ENCODE peak calls at places on chromosomes 6 and 20, in six cellular contexts. G is IMR-90, T is Panc1, P is keratinocyte, A is kidney, X is HCT116. C is an unnamed sample.

GRCh38 chr20:45822863-45823262 is 4.2 kb downstream of the TNNC2 start:
- DNase-seq in G (peak), T (no peak), P (no peak), A (peak), X (no peak), C (no peak)

GRCh38 chr6:30730611-30731435 is 10.7 kb downstream of the TUBB start:
- DNase-seq in G (peak), T (no peak), P (no peak), A (peak), X (peak), C (peak)

GRCh38 chr6:168825226-168826077 is 384.5 kb downstream of the SMOC2 start:
- DNase-seq in G (no peak), T (no peak), P (no peak), A (no peak), X (no peak), C (no peak)

GRCh38 chr20:43870484-43870883 is 44.2 kb upstream of the TOX2 start:
- DNase-seq in G (peak), T (no peak), P (no peak), A (no peak), X (no peak), C (no peak)

GRCh38 chr6:2224847-2225382 is 20.5 kb downstream of the GMDS start:
- DNase-seq in G (no peak), T (no peak), P (no peak), A (no peak), X (no peak), C (no peak)

GRCh38 chr6:27263886-27264285 is 16.4 kb downstream of the PRSS16 start:
- DNase-seq in G (no peak), T (no peak), P (no peak), A (no peak), X (no peak), C (no peak)

GRCh38 chr20:56166781-56167465 is 81.6 kb upstream of the MC3R start:
- DNase-seq in G (no peak), T (no peak), P (no peak), A (no peak), X (no peak), C (no peak)

GRCh38 chr6:68042339-68043121 is 592.6 kb upstream of the ADGRB3 start:
- DNase-seq in G (no peak), T (no peak), P (no peak), A (no peak), X (no peak), C (no peak)

GRCh38 chr6:19452495-19452894 is 384.7 kb upstream of the ID4 start:
- DNase-seq in G (no peak), T (no peak), P (no peak), A (no peak), X (no peak), C (no peak)

GRCh38 chr6:105900120-105900937 is 185.8 kb upstream of the PRDM1 start:
- DNase-seq in G (peak), T (no peak), P (no peak), A (no peak), X (no peak), C (no peak)

GRCh38 chr6:112951829-112952228 is 604.7 kb downstream of the RFPL4B start:
- DNase-seq in G (no peak), T (no peak), P (no peak), A (no peak), X (no peak), C (no peak)

GRCh38 chr6:157323114-157323923 is at the start of gene TMEM242:
- DNase-seq in G (peak), T (peak), P (no peak), A (peak), X (peak), C (peak)
- TF ChIP-seq CTCF in G (no peak), T (no peak), P (peak), A (peak), X (no peak), C (peak)

GRCh38 chr6:41191569-41191968 is 9.4 kb downstream of the TREML2 start:
- DNase-seq in G (no peak), T (no peak), P (no peak), A (no peak), X (peak), C (peak)

GRCh38 chr6:41193171-41193734 is 7.7 kb downstream of the TREML2 start:
- DNase-seq in G (no peak), T (no peak), P (no peak), A (no peak), X (no peak), C (peak)

GRCh38 chr6:41189968-41190367 is 11.0 kb downstream of the TREML2 start:
- DNase-seq in G (no peak), T (no peak), P (no peak), A (no peak), X (no peak), C (no peak)

GRCh38 chr6:41187924-41188886 is 12.7 kb downstream of the TREML2 start:
- DNase-seq in G (no peak), T (no peak), P (no peak), A (no peak), X (no peak), C (no peak)

DNA sequence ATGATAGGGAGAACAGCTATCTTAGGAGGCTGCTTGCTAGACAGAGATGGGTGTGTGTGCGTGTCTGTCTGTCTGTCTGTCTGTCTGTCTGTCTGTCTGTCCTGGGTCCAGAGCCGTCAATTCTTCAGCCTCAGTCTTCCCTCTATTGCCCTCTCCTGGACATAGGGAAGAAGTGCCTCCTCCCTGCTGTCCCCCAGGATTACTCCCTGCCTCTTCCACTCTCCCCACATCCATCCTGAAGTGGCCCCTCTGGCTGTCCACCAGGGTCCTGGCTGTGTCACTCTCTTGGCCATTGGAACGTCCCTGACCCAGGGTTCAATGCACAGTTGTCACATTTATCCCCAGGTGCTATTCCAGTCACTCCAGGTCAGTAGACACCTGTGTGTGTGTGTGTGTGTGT is 10.2 kb downstream of the TREML2 start:
- DNase-seq in G (no peak), T (no peak), P (no peak), A (no peak), X (no peak), C (no peak)
- TF ChIP-seq CTCF in G (no peak), T (no peak), P (no peak), A (no peak), X (no peak), C (no peak)

DNA sequence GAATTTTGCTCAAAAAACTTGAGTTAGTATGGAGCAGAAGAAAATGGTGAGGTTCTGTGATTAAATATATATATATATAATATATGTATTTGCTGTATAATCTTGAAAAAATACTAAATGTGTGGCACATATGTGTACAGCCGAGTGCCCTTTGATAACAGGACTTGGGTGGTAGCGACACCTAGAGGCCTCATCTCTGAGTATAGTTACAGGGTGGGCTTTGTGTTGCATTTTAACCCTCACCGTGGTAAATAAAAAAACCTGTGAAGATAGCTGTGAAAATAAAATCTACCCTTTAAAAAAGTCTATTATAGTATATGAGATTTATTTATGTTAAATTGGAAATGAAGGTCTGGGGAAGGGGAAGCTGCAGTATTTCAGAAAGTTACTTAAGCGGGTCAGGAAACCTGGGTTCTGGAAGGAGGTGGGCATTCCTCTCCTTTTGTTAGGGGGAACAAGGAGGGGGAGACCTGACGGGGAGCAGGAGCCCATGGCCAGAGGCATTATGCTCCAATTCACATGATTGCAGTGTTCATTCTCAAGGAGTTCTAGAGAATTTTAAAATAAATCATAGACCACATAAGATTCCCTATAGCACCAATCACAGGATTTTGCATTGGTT is 82.7 kb downstream of the SH3BGRL2 start:
- DNase-seq in G (peak), T (no peak), P (no peak), A (no peak), X (peak), C (no peak)
- TF ChIP-seq CTCF in G (peak), T (peak), P (peak), A (peak), X (peak), C (peak)

GRCh38 chr20:49543858-49544437 is 24.0 kb downstream of the PTGIS start:
- DNase-seq in G (no peak), T (no peak), P (no peak), A (no peak), X (no peak), C (no peak)

GRCh38 chr20:49544535-49544934 is 23.4 kb downstream of the PTGIS start:
- DNase-seq in G (no peak), T (no peak), P (no peak), A (no peak), X (no peak), C (no peak)

GRCh38 chr20:49548371-49548947 is 19.5 kb downstream of the PTGIS start:
- DNase-seq in G (no peak), T (no peak), P (no peak), A (no peak), X (no peak), C (no peak)

GRCh38 chr20:49543071-49543857 is 24.7 kb downstream of the PTGIS start:
- DNase-seq in G (no peak), T (no peak), P (no peak), A (no peak), X (no peak), C (no peak)

DNA sequence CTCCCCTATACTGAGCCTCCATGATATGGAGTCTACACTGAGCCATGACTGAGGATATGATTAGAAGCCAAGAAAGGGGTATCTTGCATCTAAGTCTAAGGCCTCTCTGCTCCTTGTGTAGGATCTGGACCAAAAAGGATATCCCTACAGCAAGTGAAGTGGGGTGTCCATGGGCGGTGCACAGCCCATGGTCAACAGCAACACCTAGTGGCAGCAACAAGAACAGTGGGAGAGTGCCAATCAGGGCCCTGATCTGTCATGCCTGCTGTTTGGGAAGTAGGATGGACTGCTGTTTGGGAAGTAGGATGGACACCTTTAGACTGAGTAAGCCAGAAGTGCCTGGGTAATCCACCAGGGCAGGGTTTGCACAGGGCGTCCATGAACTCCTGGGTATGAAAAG is 22.4 kb downstream of the PTGIS start:
- DNase-seq in G (no peak), T (no peak), P (no peak), A (no peak), X (no peak), C (no peak)
- TF ChIP-seq CTCF in G (no peak), T (peak), P (peak), A (no peak), X (peak), C (no peak)

DNA sequence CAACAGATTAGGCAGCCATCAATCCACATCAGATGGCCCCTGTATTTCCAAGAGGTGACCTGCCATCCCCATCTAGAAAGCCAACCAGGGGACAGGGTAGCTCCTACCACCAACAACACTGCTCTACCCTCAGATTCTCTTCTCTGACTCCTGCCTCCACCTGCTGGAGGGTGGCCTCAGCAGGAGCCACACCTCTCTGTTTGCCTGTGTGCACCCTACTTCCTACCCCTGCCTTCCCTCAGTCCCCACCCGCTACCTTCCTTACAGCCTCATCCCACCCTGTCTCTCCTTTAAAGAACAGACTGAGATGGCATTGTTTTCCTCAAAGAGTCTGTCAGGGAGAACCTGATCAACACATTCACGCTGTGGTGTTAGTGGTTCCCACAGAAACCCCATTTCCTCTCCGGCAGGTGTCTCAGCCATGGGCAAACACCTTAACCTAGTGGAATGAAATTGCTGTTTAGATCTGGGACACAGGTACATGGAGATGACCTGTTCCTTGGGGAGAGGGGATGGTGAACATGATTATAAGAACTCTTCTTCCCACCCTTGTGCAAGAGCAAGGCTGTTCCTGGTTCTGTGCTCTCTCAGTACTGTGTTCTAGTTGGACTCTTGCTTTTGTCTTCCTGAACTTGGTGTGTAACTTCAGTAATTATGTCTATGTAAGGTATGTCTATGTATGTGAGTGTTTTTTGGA is 1.8 kb downstream of the ENTPD6 start:
- DNase-seq in G (no peak), T (no peak), P (no peak), A (no peak), X (no peak), C (no peak)
- TF ChIP-seq CTCF in G (no peak), T (no peak), P (peak), A (no peak), X (no peak), C (no peak)

C was measured in CD14-positive monocyte.